ENCODE peak calls at places on chromosomes 2 and 18, in nine cellular contexts. M, Z, E, G, Y, N, T, X and B are unnamed samples.

GRCh38 chr2:161077367-161078210 is 82.6 kb upstream of the TANK start:
- DNase-seq in E (no peak), T (no peak), Y (no peak), N (no peak), Z (peak), M (no peak), G (peak), X (no peak), B (no peak)

GRCh38 chr2:42770288-42771131 is 6.6 kb upstream of the OXER1 start:
- DNase-seq in N (peak), X (no peak), G (peak), T (peak), Z (no peak), Y (peak), M (peak), E (peak), B (no peak)

GRCh38 chr18:50092250-50092780 is 102.6 kb downstream of the MYO5B start:
- DNase-seq in N (no peak), T (no peak), X (no peak), G (no peak), Y (no peak), E (no peak), Z (no peak), M (no peak), B (no peak)

GRCh38 chr2:176063958-176064357 is 19.8 kb downstream of the EVX2 start:
- DNase-seq in E (no peak), Z (no peak), G (no peak), T (no peak), N (no peak), M (no peak), Y (no peak), X (peak), B (no peak)

GRCh38 chr2:161312996-161313395 is 4.8 kb downstream of the PSMD14 start:
- DNase-seq in N (no peak), T (no peak), Y (no peak), E (no peak), X (no peak), G (no peak), Z (no peak), M (no peak), B (no peak)

GRCh38 chr18:13187498-13187897 is 31.1 kb upstream of the LDLRAD4 start:
- DNase-seq in E (no peak), Y (no peak), N (no peak), Z (no peak), X (no peak), T (no peak), G (no peak), M (no peak), B (no peak)

GRCh38 chr2:217231212-217231611 is 371.3 kb upstream of the TNP1 start:
- DNase-seq in M (no peak), Z (no peak), E (no peak), G (no peak), X (no peak), Y (no peak), T (no peak), N (no peak), B (no peak)

GRCh38 chr2:227687189-227687588 is 20.6 kb downstream of the SCYGR5 start:
- DNase-seq in X (peak), N (no peak), E (no peak), T (no peak), M (no peak), Z (no peak), Y (no peak), G (no peak), B (no peak)

GRCh38 chr2:30956995-30957394 is 149.7 kb upstream of the CAPN13 start:
- DNase-seq in T (no peak), G (no peak), E (no peak), Z (peak), M (no peak), Y (no peak), N (no peak), X (no peak), B (no peak)

GRCh38 chr2:118841450-118841827 is 6.0 kb downstream of the EN1 start:
- DNase-seq in E (peak), N (no peak), G (no peak), X (no peak), M (no peak), Z (no peak), Y (no peak), T (no peak), B (no peak)
- H3K4me3 ChIP-seq in E (no peak), N (no peak), G (no peak), X (no peak), M (no peak), Z (no peak), Y (no peak), T (no peak), B (no peak)

DNA sequence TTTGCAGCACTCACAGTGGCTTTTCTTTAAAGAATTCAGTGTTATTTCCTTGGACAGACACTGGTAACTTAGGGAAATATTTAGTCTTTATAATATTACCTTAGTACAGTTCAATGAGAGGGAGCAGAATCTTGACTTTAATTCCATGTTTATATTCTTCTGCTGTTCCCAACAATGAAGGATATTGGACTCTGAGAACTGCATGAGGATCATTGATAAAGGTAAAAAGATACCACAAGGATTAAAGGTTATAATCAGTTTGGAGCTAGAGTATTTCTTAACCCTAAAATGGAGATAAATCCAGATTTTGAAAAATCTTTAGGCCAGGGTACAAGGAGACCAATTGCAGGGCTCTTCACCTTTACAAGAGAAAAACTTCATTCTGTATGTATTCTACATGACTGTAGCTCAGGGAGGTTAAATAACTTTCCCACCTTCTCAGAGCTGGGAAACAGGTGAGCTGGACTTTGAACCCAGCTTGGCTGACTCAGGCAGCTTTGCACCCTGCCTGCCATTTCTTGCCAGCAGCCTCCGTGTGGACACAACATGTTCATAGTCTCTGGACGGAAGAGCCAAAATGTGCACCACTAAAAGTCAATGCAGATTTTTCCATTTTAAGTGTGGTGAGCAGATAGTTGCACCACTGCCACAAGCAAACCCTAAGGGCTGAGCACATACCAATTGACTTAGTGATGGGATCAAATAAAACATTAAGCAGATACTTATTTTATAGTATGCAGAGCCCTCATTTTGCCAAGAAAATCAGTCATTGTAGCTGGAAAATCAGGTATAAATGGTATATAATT is 26.7 kb downstream of the UPP2 start:
- DNase-seq in Y (peak), T (no peak), N (peak), G (no peak), X (no peak), M (no peak), Z (no peak), E (no peak), B (no peak)
- TF ChIP-seq POLR2AphosphoS5 in Y (peak), T (no peak), N (peak), G (no peak), X (no peak), M (no peak), Z (no peak), E (no peak), B (no peak)

GRCh38 chr18:57353940-57354461 is 1.6 kb downstream of the ST8SIA3 start:
- DNase-seq in Y (no peak), Z (no peak), X (no peak), T (peak), N (peak), M (no peak), G (no peak), E (peak), B (no peak)

GRCh38 chr18:57352271-57352701 is at the start of gene ST8SIA3:
- DNase-seq in X (no peak), T (no peak), E (peak), Z (no peak), M (no peak), G (no peak), N (no peak), Y (no peak), B (no peak)

GRCh38 chr18:57353137-57353939 is 981 bp downstream of the ST8SIA3 start:
- DNase-seq in M (no peak), E (peak), N (no peak), G (no peak), T (no peak), X (no peak), Y (no peak), Z (no peak), B (no peak)

GRCh38 chr18:57347784-57348183 is 4.6 kb upstream of the ST8SIA3 start:
- DNase-seq in M (no peak), E (no peak), Y (no peak), N (no peak), Z (no peak), G (no peak), X (no peak), T (no peak), B (no peak)

DNA sequence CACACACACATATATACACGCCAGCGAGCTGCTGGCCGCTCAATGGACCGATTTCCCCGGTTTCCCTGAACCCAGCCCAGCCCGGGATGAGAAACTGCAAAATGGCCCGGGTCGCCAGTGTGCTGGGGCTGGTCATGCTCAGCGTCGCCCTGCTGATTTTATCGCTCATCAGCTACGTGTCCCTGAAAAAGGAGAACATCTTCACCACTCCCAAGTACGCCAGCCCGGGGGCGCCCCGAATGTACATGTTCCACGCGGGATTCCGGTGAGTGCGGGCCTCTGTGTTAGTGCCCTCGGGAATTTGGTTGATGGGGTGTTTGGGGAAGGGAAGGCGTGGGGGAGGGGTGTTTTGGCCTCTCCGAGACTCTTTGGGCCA is 392 bp downstream of the ST8SIA3 start:
- DNase-seq in E (peak), X (no peak), Z (no peak), Y (no peak), M (no peak), T (no peak), G (no peak), N (no peak), B (no peak)
- H3K4me3 ChIP-seq in E (peak), X (no peak), Z (no peak), Y (peak), M (no peak), T (no peak), G (no peak), N (no peak), B (no peak)

GRCh38 chr2:47108638-47109372 is 46.3 kb downstream of the STPG4 start:
- DNase-seq in X (no peak), G (no peak), T (peak), M (peak), E (no peak), N (no peak), Y (no peak), Z (no peak), B (no peak)
- TF ChIP-seq POLR2AphosphoS5 in X (no peak), G (no peak), T (no peak), M (peak), E (no peak), N (no peak), Y (no peak), Z (no peak), B (no peak)